ENCODE peak calls at places on chromosomes 16 and 17, in eight cellular contexts. One of them, this sample, is unnamed.

GRCh38 chr16:20798364-20798763 is 7.9 kb downstream of the ERI2 start:
- DNase-seq in upper lobe of left lung: no peak
- DNase-seq in K562: no peak
- DNase-seq in suprapubic skin: no peak
- DNase-seq in prostate gland: no peak
- DNase-seq in transverse colon: no peak
- DNase-seq in GM12878: no peak
- DNase-seq in esophagus muscularis mucosa: no peak
- DNase-seq in this sample: no peak

GRCh38 chr17:36921131-36921851 is 16.0 kb upstream of the LHX1 start:
- DNase-seq in prostate gland: no peak
- DNase-seq in suprapubic skin: no peak
- DNase-seq in GM12878: no peak
- DNase-seq in esophagus muscularis mucosa: no peak
- DNase-seq in K562: no peak
- DNase-seq in upper lobe of left lung: no peak
- DNase-seq in transverse colon: no peak
- DNase-seq in this sample: no peak

GRCh38 chr16:88920618-88921602 is 54.5 kb upstream of the PABPN1L start:
- DNase-seq in prostate gland: peak
- DNase-seq in upper lobe of left lung: peak
- DNase-seq in esophagus muscularis mucosa: peak
- DNase-seq in transverse colon: peak
- DNase-seq in K562: no peak
- DNase-seq in suprapubic skin: no peak
- DNase-seq in GM12878: no peak
- DNase-seq in this sample: peak

GRCh38 chr17:44187131-44187899 is 543 bp downstream of the TMUB2 start:
- DNase-seq in suprapubic skin: no peak
- DNase-seq in transverse colon: no peak
- DNase-seq in GM12878: no peak
- DNase-seq in upper lobe of left lung: no peak
- DNase-seq in prostate gland: no peak
- DNase-seq in esophagus muscularis mucosa: peak
- DNase-seq in K562: peak
- DNase-seq in this sample: peak

GRCh38 chr16:56115817-56116576 is 75.3 kb upstream of the GNAO1 start:
- DNase-seq in K562: no peak
- DNase-seq in upper lobe of left lung: no peak
- DNase-seq in transverse colon: no peak
- DNase-seq in suprapubic skin: no peak
- DNase-seq in prostate gland: no peak
- DNase-seq in GM12878: no peak
- DNase-seq in esophagus muscularis mucosa: no peak
- DNase-seq in this sample: no peak

GRCh38 chr17:50047488-50048126 is 8.3 kb upstream of the ITGA3 start:
- DNase-seq in transverse colon: no peak
- DNase-seq in prostate gland: no peak
- DNase-seq in K562: no peak
- DNase-seq in upper lobe of left lung: no peak
- DNase-seq in GM12878: no peak
- DNase-seq in esophagus muscularis mucosa: no peak
- DNase-seq in suprapubic skin: no peak
- DNase-seq in this sample: no peak

GRCh38 chr17:2090210-2090641 is 35.3 kb downstream of the HIC1 start:
- DNase-seq in GM12878: no peak
- DNase-seq in transverse colon: no peak
- DNase-seq in prostate gland: no peak
- DNase-seq in upper lobe of left lung: no peak
- DNase-seq in K562: no peak
- DNase-seq in suprapubic skin: no peak
- DNase-seq in esophagus muscularis mucosa: no peak
- DNase-seq in this sample: no peak

GRCh38 chr17:915416-916201 is 64.0 kb downstream of the NXN start:
- DNase-seq in GM12878: no peak
- DNase-seq in transverse colon: no peak
- DNase-seq in suprapubic skin: peak
- DNase-seq in K562: no peak
- DNase-seq in prostate gland: no peak
- DNase-seq in upper lobe of left lung: peak
- DNase-seq in esophagus muscularis mucosa: no peak
- DNase-seq in this sample: no peak

GRCh38 chr16:88022076-88023042 is 71.1 kb downstream of the BANP start:
- DNase-seq in upper lobe of left lung: no peak
- DNase-seq in GM12878: no peak
- DNase-seq in suprapubic skin: no peak
- DNase-seq in esophagus muscularis mucosa: no peak
- DNase-seq in K562: no peak
- DNase-seq in prostate gland: no peak
- DNase-seq in transverse colon: no peak
- DNase-seq in this sample: no peak

GRCh38 chr16:50864386-50864785 is 122.5 kb downstream of the CYLD start:
- DNase-seq in esophagus muscularis mucosa: peak
- DNase-seq in suprapubic skin: no peak
- DNase-seq in upper lobe of left lung: no peak
- DNase-seq in prostate gland: no peak
- DNase-seq in transverse colon: no peak
- DNase-seq in GM12878: no peak
- DNase-seq in K562: no peak
- DNase-seq in this sample: no peak

GRCh38 chr17:77884019-77884418 is 74.5 kb upstream of the TNRC6C start:
- DNase-seq in K562: no peak
- DNase-seq in prostate gland: no peak
- DNase-seq in upper lobe of left lung: no peak
- DNase-seq in esophagus muscularis mucosa: no peak
- DNase-seq in GM12878: no peak
- DNase-seq in transverse colon: no peak
- DNase-seq in suprapubic skin: no peak
- DNase-seq in this sample: no peak

GRCh38 chr16:1169285-1170075 is 16.6 kb downstream of the CACNA1H start:
- DNase-seq in K562: no peak
- DNase-seq in esophagus muscularis mucosa: no peak
- DNase-seq in GM12878: no peak
- DNase-seq in suprapubic skin: no peak
- DNase-seq in upper lobe of left lung: no peak
- DNase-seq in transverse colon: peak
- DNase-seq in prostate gland: no peak
- DNase-seq in this sample: no peak

GRCh38 chr16:19583665-19584300 is 28.3 kb downstream of the VPS35L start:
- DNase-seq in prostate gland: peak
- DNase-seq in upper lobe of left lung: peak
- DNase-seq in GM12878: no peak
- DNase-seq in K562: peak
- DNase-seq in suprapubic skin: no peak
- DNase-seq in transverse colon: peak
- DNase-seq in esophagus muscularis mucosa: no peak
- DNase-seq in this sample: no peak

GRCh38 chr16:83802559-83802958 is 5.2 kb upstream of the HSBP1 start:
- DNase-seq in GM12878: no peak
- DNase-seq in prostate gland: no peak
- DNase-seq in esophagus muscularis mucosa: no peak
- DNase-seq in upper lobe of left lung: no peak
- DNase-seq in transverse colon: no peak
- DNase-seq in suprapubic skin: no peak
- DNase-seq in K562: no peak
- DNase-seq in this sample: no peak

GRCh38 chr16:85052536-85052935 is 24.9 kb downstream of the KIAA0513 start:
- DNase-seq in prostate gland: no peak
- DNase-seq in upper lobe of left lung: no peak
- DNase-seq in transverse colon: no peak
- DNase-seq in esophagus muscularis mucosa: no peak
- DNase-seq in K562: no peak
- DNase-seq in GM12878: no peak
- DNase-seq in suprapubic skin: no peak
- DNase-seq in this sample: no peak

DNA sequence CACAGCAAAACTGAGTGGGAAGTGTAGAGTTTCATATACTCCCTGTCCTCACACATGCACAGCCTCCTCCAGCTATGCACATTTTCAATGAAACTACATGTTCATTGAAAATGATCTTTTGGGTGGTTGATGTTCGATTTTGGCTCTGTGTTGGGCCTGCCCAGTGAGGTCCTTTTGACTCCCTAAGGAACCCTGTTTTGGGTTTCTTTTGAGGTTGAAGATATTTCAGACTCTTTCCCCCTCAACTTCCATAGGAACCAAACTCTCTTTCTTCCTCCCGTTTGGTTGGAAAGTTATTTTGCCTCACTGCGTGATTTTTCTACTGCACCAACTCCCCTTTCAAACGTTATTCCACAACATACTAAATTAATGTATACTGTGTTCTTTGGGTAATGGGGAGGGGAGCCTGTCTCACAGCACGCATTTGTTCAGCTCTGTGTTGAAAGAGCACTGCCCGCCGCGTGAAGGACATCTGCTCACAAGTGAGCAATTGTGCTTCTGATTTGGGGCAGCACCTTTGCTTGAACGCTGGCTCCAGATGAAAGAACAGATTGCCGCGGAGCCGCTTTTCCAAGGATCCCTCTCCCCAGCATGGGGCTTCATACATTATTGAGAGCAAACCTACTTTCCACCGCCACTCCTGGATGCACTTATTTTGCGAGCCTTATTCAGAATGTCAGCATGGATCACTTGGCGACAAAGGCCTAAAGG is 385.9 kb downstream of the WWOX start:
- DNase-seq in K562: no peak
- DNase-seq in suprapubic skin: no peak
- DNase-seq in GM12878: no peak
- DNase-seq in transverse colon: no peak
- DNase-seq in upper lobe of left lung: no peak
- DNase-seq in prostate gland: no peak
- DNase-seq in esophagus muscularis mucosa: no peak
- DNase-seq in this sample: no peak
- TF ChIP-seq POLR2A in K562: no peak
- TF ChIP-seq POLR2A in suprapubic skin: no peak
- TF ChIP-seq POLR2A in GM12878: no peak
- TF ChIP-seq POLR2A in transverse colon: no peak
- TF ChIP-seq POLR2A in upper lobe of left lung: no peak
- TF ChIP-seq POLR2A in prostate gland: no peak
- TF ChIP-seq POLR2A in esophagus muscularis mucosa: no peak
- TF ChIP-seq POLR2A in this sample: no peak

GRCh38 chr17:81486174-81486810 is 26.3 kb downstream of the ACTG1 start:
- DNase-seq in upper lobe of left lung: no peak
- DNase-seq in K562: no peak
- DNase-seq in esophagus muscularis mucosa: no peak
- DNase-seq in prostate gland: no peak
- DNase-seq in transverse colon: no peak
- DNase-seq in GM12878: no peak
- DNase-seq in suprapubic skin: no peak
- DNase-seq in this sample: no peak

GRCh38 chr17:81483085-81483861 is 29.3 kb downstream of the ACTG1 start:
- DNase-seq in prostate gland: no peak
- DNase-seq in esophagus muscularis mucosa: no peak
- DNase-seq in GM12878: no peak
- DNase-seq in transverse colon: peak
- DNase-seq in K562: no peak
- DNase-seq in upper lobe of left lung: no peak
- DNase-seq in suprapubic skin: peak
- DNase-seq in this sample: no peak

GRCh38 chr17:81482673-81483072 is 29.9 kb downstream of the ACTG1 start:
- DNase-seq in GM12878: no peak
- DNase-seq in esophagus muscularis mucosa: no peak
- DNase-seq in upper lobe of left lung: no peak
- DNase-seq in transverse colon: no peak
- DNase-seq in suprapubic skin: peak
- DNase-seq in prostate gland: no peak
- DNase-seq in K562: no peak
- DNase-seq in this sample: no peak

GRCh38 chr17:81483862-81484194 is 28.8 kb downstream of the ACTG1 start:
- DNase-seq in transverse colon: no peak
- DNase-seq in K562: no peak
- DNase-seq in esophagus muscularis mucosa: no peak
- DNase-seq in prostate gland: no peak
- DNase-seq in GM12878: no peak
- DNase-seq in suprapubic skin: no peak
- DNase-seq in upper lobe of left lung: no peak
- DNase-seq in this sample: no peak

GRCh38 chr17:81484195-81484979 is 28.2 kb downstream of the ACTG1 start:
- DNase-seq in suprapubic skin: peak
- DNase-seq in upper lobe of left lung: peak
- DNase-seq in K562: peak
- DNase-seq in transverse colon: peak
- DNase-seq in esophagus muscularis mucosa: peak
- DNase-seq in GM12878: peak
- DNase-seq in prostate gland: peak
- DNase-seq in this sample: peak
- TF ChIP-seq POLR2AphosphoS5 in suprapubic skin: no peak
- TF ChIP-seq POLR2AphosphoS5 in upper lobe of left lung: no peak
- TF ChIP-seq POLR2AphosphoS5 in K562: no peak
- TF ChIP-seq POLR2AphosphoS5 in transverse colon: no peak
- TF ChIP-seq POLR2AphosphoS5 in esophagus muscularis mucosa: peak
- TF ChIP-seq POLR2AphosphoS5 in GM12878: no peak
- TF ChIP-seq POLR2AphosphoS5 in prostate gland: peak
- TF ChIP-seq POLR2AphosphoS5 in this sample: no peak

DNA sequence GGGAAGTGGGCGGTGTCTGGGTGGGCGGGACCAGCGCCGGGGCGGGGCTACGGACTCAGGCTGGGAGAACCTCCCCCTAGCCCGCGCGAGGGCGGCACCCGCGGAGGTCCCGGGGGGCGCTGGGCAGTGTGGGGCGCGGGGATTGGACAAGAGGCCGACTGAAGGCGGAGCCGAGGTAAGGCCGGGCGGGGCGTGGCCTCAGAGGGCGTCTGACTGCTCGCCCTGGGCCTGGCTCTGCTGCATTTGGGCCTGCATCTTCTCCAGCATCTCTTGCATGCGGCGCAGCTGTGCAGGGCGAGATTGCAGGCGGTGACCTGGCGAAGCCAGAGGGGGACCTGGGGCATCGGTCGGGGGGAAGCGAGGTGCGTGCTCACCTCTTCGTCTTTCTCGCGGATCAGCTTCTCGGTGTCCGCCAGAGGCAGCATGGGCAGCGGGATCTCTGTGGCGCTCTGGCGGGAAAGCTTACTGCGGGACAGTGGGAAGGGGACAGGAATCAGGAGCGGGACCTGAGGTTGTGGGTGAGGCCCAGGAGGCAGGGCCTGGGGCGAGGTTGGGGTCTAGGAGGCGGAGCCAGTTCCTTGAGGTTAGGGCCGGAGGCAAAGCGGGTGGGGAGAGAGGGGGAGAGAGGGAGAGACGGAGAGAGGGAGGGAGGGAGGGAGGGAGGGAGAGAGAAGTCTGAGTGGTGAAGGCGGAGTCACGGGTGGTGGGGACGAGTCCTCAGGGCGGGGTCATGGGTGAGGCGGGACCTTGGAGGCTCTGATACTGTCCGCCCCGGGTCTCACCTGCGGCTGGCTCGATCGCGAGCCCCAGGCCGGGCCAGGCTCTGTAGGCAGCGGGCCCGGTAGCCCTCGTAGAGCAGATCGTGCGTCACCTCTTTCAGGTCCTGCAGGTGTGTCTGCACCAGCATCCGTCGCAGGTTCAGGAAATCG is 3.9 kb downstream of the SEPTIN1 start:
- DNase-seq in GM12878: peak
- DNase-seq in esophagus muscularis mucosa: peak
- DNase-seq in suprapubic skin: peak
- DNase-seq in transverse colon: peak
- DNase-seq in K562: peak
- DNase-seq in upper lobe of left lung: peak
- DNase-seq in prostate gland: peak
- DNase-seq in this sample: peak
- TF ChIP-seq POLR2A in GM12878: peak
- TF ChIP-seq POLR2A in esophagus muscularis mucosa: no peak
- TF ChIP-seq POLR2A in suprapubic skin: peak
- TF ChIP-seq POLR2A in transverse colon: peak
- TF ChIP-seq POLR2A in K562: peak
- TF ChIP-seq POLR2A in upper lobe of left lung: peak
- TF ChIP-seq POLR2A in prostate gland: peak
- TF ChIP-seq POLR2A in this sample: peak

GRCh38 chr17:10059684-10060211 is 138.7 kb downstream of the GAS7 start:
- DNase-seq in prostate gland: no peak
- DNase-seq in suprapubic skin: peak
- DNase-seq in transverse colon: peak
- DNase-seq in K562: no peak
- DNase-seq in GM12878: peak
- DNase-seq in esophagus muscularis mucosa: no peak
- DNase-seq in upper lobe of left lung: no peak
- DNase-seq in this sample: peak
- TF ChIP-seq POLR2AphosphoS5 in prostate gland: no peak
- TF ChIP-seq POLR2AphosphoS5 in suprapubic skin: no peak
- TF ChIP-seq POLR2AphosphoS5 in transverse colon: no peak
- TF ChIP-seq POLR2AphosphoS5 in K562: no peak
- TF ChIP-seq POLR2AphosphoS5 in GM12878: peak
- TF ChIP-seq POLR2AphosphoS5 in esophagus muscularis mucosa: no peak
- TF ChIP-seq POLR2AphosphoS5 in upper lobe of left lung: no peak
- TF ChIP-seq POLR2AphosphoS5 in this sample: no peak